ENCODE peak calls at places on chromosomes 6 and 20, in five cellular contexts. G, N, D, O and C are unnamed samples.

GRCh38 chr20:33602826-33603590 is 59.1 kb upstream of the C20orf144 start:
- DNase-seq in G (no peak), N (no peak), O (no peak), D (peak), C (no peak)

GRCh38 chr6:100620085-100620484 is 155.4 kb upstream of the SIM1 start:
- DNase-seq in N (no peak), D (peak), O (peak), G (peak), C (no peak)

GRCh38 chr6:129163551-129163950 is 280.6 kb downstream of the LAMA2 start:
- DNase-seq in D (no peak), G (no peak), O (no peak), N (no peak), C (no peak)

GRCh38 chr20:57663241-57663640 is 43.0 kb upstream of the ZBP1 start:
- DNase-seq in G (no peak), N (no peak), D (no peak), O (no peak), C (no peak)

GRCh38 chr6:45677381-45677992 is 299.8 kb upstream of the SUPT3H start:
- DNase-seq in G (no peak), N (no peak), D (no peak), O (no peak), C (peak)

GRCh38 chr6:137808836-137809315 is 58.2 kb upstream of the TNFAIP3 start:
- DNase-seq in G (no peak), D (no peak), O (no peak), N (no peak), C (no peak)

GRCh38 chr6:111972714-111973678 is 80.9 kb upstream of the CCN6 start:
- DNase-seq in G (peak), D (peak), O (peak), N (no peak), C (no peak)

GRCh38 chr6:44010411-44011349 is 116.6 kb downstream of the MRPL14 start:
- DNase-seq in O (peak), G (peak), D (peak), N (no peak), C (no peak)

GRCh38 chr20:20573797-20574196 is 138.6 kb downstream of the RALGAPA2 start:
- DNase-seq in O (no peak), G (no peak), N (no peak), D (no peak), C (no peak)

GRCh38 chr20:44731657-44732056 is 14.0 kb upstream of the KCNK15 start:
- DNase-seq in D (no peak), N (no peak), O (no peak), G (no peak), C (no peak)

GRCh38 chr20:3106658-3107463 is 22.3 kb upstream of the AVP start:
- DNase-seq in D (no peak), G (no peak), N (no peak), O (no peak), C (no peak)

GRCh38 chr20:57078101-57078500 is 188.3 kb downstream of the BMP7 start:
- DNase-seq in G (peak), D (peak), N (no peak), O (no peak), C (no peak)

GRCh38 chr6:139107051-139107450 is 27.8 kb upstream of the HECA start:
- DNase-seq in G (no peak), O (no peak), N (no peak), D (no peak), C (no peak)

GRCh38 chr6:98794306-98794852 is 40.0 kb upstream of the POU3F2 start:
- DNase-seq in G (no peak), D (no peak), O (no peak), N (no peak), C (no peak)

GRCh38 chr6:53347921-53348435 is 772 bp downstream of the ELOVL5 start:
- DNase-seq in N (peak), G (peak), D (peak), O (no peak), C (no peak)

GRCh38 chr6:129546702-129547101 is 163.3 kb downstream of the ARHGAP18 start:
- DNase-seq in G (no peak), D (no peak), O (no peak), N (no peak), C (no peak)

GRCh38 chr6:153208706-153209105 is 77.6 kb upstream of the RGS17 start:
- DNase-seq in O (no peak), N (no peak), D (no peak), G (no peak), C (no peak)

GRCh38 chr6:12570461-12571030 is 146.0 kb upstream of the PHACTR1 start:
- DNase-seq in N (no peak), O (peak), D (peak), G (peak), C (no peak)

GRCh38 chr20:8361008-8361652 is 229.1 kb downstream of the PLCB1 start:
- DNase-seq in O (no peak), G (peak), D (peak), N (no peak), C (no peak)

GRCh38 chr6:70838907-70839285 is 118.0 kb downstream of the B3GAT2 start:
- DNase-seq in G (no peak), D (no peak), O (no peak), N (no peak), C (no peak)

GRCh38 chr6:84462697-84463096 is 235.3 kb upstream of the CEP162 start:
- DNase-seq in D (peak), N (no peak), G (peak), O (peak), C (no peak)

GRCh38 chr6:10395946-10396577 is 18.8 kb downstream of the TFAP2A start:
- DNase-seq in D (no peak), O (no peak), N (no peak), G (no peak), C (no peak)

GRCh38 chr6:35691027-35691824 is 2.5 kb upstream of the FKBP5 start:
- DNase-seq in O (no peak), G (no peak), D (no peak), N (no peak), C (no peak)

GRCh38 chr6:29112135-29112534 is 4.3 kb downstream of the OR2J3 start:
- DNase-seq in N (no peak), O (no peak), D (peak), G (no peak), C (no peak)

GRCh38 chr6:106560966-106561740 is 68.1 kb downstream of the RTN4IP1 start:
- DNase-seq in G (peak), N (no peak), D (peak), O (peak), C (no peak)

GRCh38 chr6:89282749-89283148 is 32.4 kb downstream of the GABRR2 start:
- DNase-seq in D (no peak), O (no peak), N (no peak), G (no peak), C (no peak)

GRCh38 chr20:51338692-51339440 is 203.7 kb downstream of the NFATC2 start:
- DNase-seq in N (no peak), D (peak), O (peak), G (peak), C (no peak)

GRCh38 chr6:124512431-124512830 is 449.8 kb upstream of the RNF217 start:
- DNase-seq in N (no peak), G (no peak), D (no peak), O (no peak), C (no peak)

GRCh38 chr20:38603286-38603685 is 1.7 kb downstream of the ARHGAP40 start:
- DNase-seq in O (no peak), G (no peak), D (no peak), N (no peak), C (no peak)

GRCh38 chr6:141117869-141118268 is 1014.9 kb upstream of the GJE1 start:
- DNase-seq in N (no peak), G (no peak), O (no peak), D (no peak), C (no peak)

GRCh38 chr20:4710106-4710475 is 11.6 kb upstream of the PRND start:
- DNase-seq in N (no peak), O (no peak), G (no peak), D (no peak), C (no peak)

GRCh38 chr6:148885154-148885870 is 138.5 kb downstream of the UST start:
- DNase-seq in O (peak), D (peak), N (no peak), G (peak), C (no peak)

GRCh38 chr6:27605401-27606342 is 132.8 kb upstream of the ZNF184 start:
- DNase-seq in N (no peak), D (peak), O (peak), G (peak), C (no peak)

GRCh38 chr6:155523821-155524238 is 68.2 kb upstream of the NOX3 start:
- DNase-seq in D (no peak), G (no peak), N (no peak), O (peak), C (no peak)

GRCh38 chr6:110482774-110483400 is 6.5 kb upstream of the SLC22A16 start:
- DNase-seq in D (no peak), O (no peak), G (no peak), N (no peak), C (no peak)

GRCh38 chr20:41124451-41125094 is 12.8 kb upstream of the PLCG1 start:
- DNase-seq in G (no peak), N (no peak), O (no peak), D (no peak), C (no peak)

GRCh38 chr6:107800564-107801164 is 23.4 kb downstream of the SCML4 start:
- DNase-seq in O (no peak), D (peak), N (no peak), G (no peak), C (no peak)

GRCh38 chr6:80437186-80437585 is 330.7 kb downstream of the BCKDHB start:
- DNase-seq in O (no peak), D (peak), G (peak), N (no peak), C (no peak)